ENCODE peak calls at places on chromosomes 16 and 17, in nine cellular contexts. E is lower lobe of right lung, G is suprapubic skin, U is foreskin keratinocyte, W is ovary, C is BE2C, Q is transverse colon, X is hepatocyte, D is left ventricle myocardium inferior. N is an unnamed sample.

GRCh38 chr16:22424161-22424937 is 49.9 kb upstream of the CDR2 start:
- DNase-seq in E (no peak), G (peak; percentile 86), U (no peak), W (peak; percentile 71), C (no peak), Q (peak; percentile 18), X (no peak), D (no peak), N (no peak)

GRCh38 chr16:78452030-78452429 is 352.6 kb downstream of the WWOX start:
- DNase-seq in E (no peak), G (no peak), U (no peak), W (no peak), C (no peak), Q (no peak), X (no peak), D (no peak), N (no peak)

GRCh38 chr17:78818932-78819331 is 21.7 kb downstream of the USP36 start:
- DNase-seq in E (no peak), G (no peak), U (no peak), W (no peak), C (no peak), Q (peak; percentile 32), X (no peak), D (no peak), N (peak; percentile 22)

GRCh38 chr17:77107506-77108433 is 33.0 kb upstream of the SEC14L1 start:
- DNase-seq in E (no peak), G (no peak), U (no peak), W (no peak), C (no peak), Q (peak; percentile 59), X (no peak), D (no peak), N (no peak)

GRCh38 chr16:59342669-59343068 is 608.6 kb upstream of the GOT2 start:
- DNase-seq in E (no peak), G (no peak), U (peak; percentile 35), W (no peak), C (no peak), Q (no peak), X (no peak), D (no peak), N (no peak)

GRCh38 chr16:77414752-77415231 is 20.0 kb downstream of the ADAMTS18 start:
- DNase-seq in E (no peak), G (no peak), U (peak; percentile 28), W (no peak), C (no peak), Q (no peak), X (no peak), D (no peak), N (no peak)

GRCh38 chr16:51326131-51326856 is 175.2 kb upstream of the SALL1 start:
- DNase-seq in E (no peak), G (no peak), U (peak; percentile 37), W (no peak), C (no peak), Q (no peak), X (peak; percentile 30), D (no peak), N (peak; percentile 78)

GRCh38 chr16:87264634-87265033 is 52.6 kb downstream of the C16orf95 start:
- DNase-seq in E (no peak), G (no peak), U (no peak), W (no peak), C (no peak), Q (no peak), X (no peak), D (no peak), N (no peak)

GRCh38 chr16:87188104-87188503 is 129.1 kb downstream of the C16orf95 start:
- DNase-seq in E (no peak), G (no peak), U (no peak), W (no peak), C (no peak), Q (no peak), X (no peak), D (no peak), N (no peak)

GRCh38 chr17:3575506-3575905 is 17.9 kb upstream of the TRPV3 start:
- DNase-seq in E (no peak), G (no peak), U (peak; percentile 98), W (no peak), C (no peak), Q (no peak), X (no peak), D (no peak), N (no peak)

GRCh38 chr16:29852654-29853053 is 10.4 kb downstream of the CDIPT start:
- DNase-seq in E (no peak), G (no peak), U (no peak), W (no peak), C (no peak), Q (no peak), X (no peak), D (no peak), N (peak; percentile 90)

GRCh38 chr16:4693956-4694663 is 748 bp downstream of the NUDT16L1 start:
- DNase-seq in E (peak; percentile 67), G (peak; percentile 80), U (no peak), W (peak; percentile 65), C (peak; percentile 60), Q (peak; percentile 56), X (peak; percentile 76), D (peak; percentile 49), N (peak; percentile 81)

GRCh38 chr16:73202176-73202729 is 154.3 kb upstream of the ZFHX3 start:
- DNase-seq in E (no peak), G (no peak), U (peak; percentile 16), W (no peak), C (no peak), Q (peak; percentile 79), X (peak; percentile 60), D (no peak), N (no peak)

DNA sequence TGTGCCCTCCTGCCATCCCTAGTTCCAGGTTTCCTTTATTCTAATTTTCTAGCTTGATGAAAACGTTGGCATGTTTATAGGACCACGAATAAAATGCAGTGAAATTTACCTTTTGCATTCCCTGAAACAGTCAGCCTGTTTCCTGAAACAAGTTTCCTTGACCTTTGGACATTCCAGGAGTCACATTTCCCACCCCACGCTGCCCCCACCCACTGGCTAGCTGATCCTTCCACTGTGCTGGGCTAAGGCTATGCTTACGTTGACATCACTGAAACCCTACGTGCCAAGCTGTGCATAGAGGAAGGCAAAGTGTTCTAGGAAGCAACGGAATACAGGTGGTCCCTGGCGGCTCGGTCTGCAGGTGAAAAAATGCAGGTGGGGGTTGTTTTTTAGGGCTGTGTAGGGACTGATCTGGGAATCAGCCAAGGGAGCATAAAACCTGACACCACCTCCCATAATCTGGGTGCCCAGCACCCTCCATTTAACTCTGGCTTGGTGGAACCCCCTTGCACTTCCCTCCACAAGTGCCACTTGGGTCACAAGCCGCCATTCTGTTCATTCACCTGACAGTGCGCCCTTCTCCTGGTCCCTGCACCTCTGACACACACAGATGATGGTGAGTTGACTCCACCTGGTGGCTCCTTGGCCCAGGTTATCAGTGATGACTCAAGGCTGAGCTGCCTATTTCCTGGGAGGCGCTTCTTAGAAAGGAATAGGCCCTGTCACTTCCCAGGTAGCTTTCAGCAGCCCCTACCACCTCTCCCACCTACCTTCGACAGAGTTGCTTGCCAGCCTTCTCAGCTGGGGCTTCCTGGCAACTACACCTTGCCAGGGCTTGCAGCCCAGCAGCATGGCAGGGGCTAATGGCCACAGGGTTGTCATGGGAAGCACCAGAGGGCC is 83.7 kb downstream of the N4BP1 start:
- DNase-seq in E (no peak), G (peak; percentile 50), U (peak; percentile 76), W (no peak), C (no peak), Q (peak; percentile 81), X (peak; percentile 84), D (no peak), N (no peak)
- TF ChIP-seq CTCF in E (no peak), G (no peak), U (peak; percentile 95), W (no peak), C (peak; percentile 30), Q (peak; percentile 42), X (peak; percentile 57), D (no peak), N (no peak)

DNA sequence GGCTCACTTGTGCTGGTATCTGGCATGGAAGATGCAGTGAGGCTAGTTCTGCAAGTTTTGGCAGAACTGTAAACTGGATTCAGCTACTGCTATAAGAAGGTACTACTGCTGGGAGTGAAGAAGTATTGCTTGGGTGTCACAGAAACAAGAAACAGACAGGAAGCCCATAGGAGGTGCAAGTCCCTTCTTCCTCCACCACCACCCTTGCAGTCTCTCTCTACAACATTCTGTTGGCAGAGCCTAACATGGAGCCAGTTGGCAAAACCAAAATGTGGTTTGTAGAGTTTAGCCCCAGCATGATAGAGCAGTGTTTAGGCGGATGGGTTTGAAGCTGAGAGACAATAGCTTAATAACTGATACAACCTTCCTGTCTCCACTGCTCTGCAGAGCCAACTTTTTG is 72.6 kb downstream of the NLK start:
- DNase-seq in E (no peak), G (no peak), U (no peak), W (no peak), C (no peak), Q (no peak), X (no peak), D (no peak), N (no peak)
- H3K4me1 ChIP-seq in E (peaks cover 14% of the 10 kb centered on the region), G (peaks cover 21% of the 10 kb centered on the region), U (peaks cover 10% of the 10 kb centered on the region), W (peaks cover 4% of the 10 kb centered on the region), C (no peaks in the 10 kb centered on the region), Q (peaks cover 7% of the 10 kb centered on the region), X (peaks cover 11% of the 10 kb centered on the region), D (peaks cover 58% of the 10 kb centered on the region), N (peaks cover 13% of the 10 kb centered on the region)

GRCh38 chr16:89912143-89912542 is 6.5 kb upstream of the MC1R start:
- DNase-seq in E (no peak), G (no peak), U (no peak), W (no peak), C (no peak), Q (no peak), X (no peak), D (no peak), N (no peak)

GRCh38 chr16:89911375-89911774 is 7.3 kb upstream of the MC1R start:
- DNase-seq in E (no peak), G (no peak), U (no peak), W (no peak), C (no peak), Q (no peak), X (no peak), D (no peak), N (no peak)

GRCh38 chr16:89910717-89911354 is 7.8 kb upstream of the MC1R start:
- DNase-seq in E (no peak), G (no peak), U (no peak), W (no peak), C (no peak), Q (no peak), X (no peak), D (no peak), N (no peak)

GRCh38 chr16:89908236-89908635 is 10.4 kb upstream of the MC1R start:
- DNase-seq in E (no peak), G (no peak), U (no peak), W (no peak), C (no peak), Q (no peak), X (no peak), D (no peak), N (no peak)

GRCh38 chr16:89909777-89910716 is 8.6 kb upstream of the MC1R start:
- DNase-seq in E (peak; percentile 85), G (peak; percentile 89), U (peak; percentile 47), W (peak; percentile 71), C (peak; percentile 92), Q (peak; percentile 79), X (peak; percentile 84), D (peak; percentile 82), N (peak; percentile 75)
- TF ChIP-seq CTCF in E (peak; percentile 91), G (peak; percentile 68), U (peak; percentile 94), W (peak; percentile 62), C (peak; percentile 94), Q (peak; percentile 89), X (peak; percentile 70), D (peak; percentile 92), N (peak; percentile 88)

DNA sequence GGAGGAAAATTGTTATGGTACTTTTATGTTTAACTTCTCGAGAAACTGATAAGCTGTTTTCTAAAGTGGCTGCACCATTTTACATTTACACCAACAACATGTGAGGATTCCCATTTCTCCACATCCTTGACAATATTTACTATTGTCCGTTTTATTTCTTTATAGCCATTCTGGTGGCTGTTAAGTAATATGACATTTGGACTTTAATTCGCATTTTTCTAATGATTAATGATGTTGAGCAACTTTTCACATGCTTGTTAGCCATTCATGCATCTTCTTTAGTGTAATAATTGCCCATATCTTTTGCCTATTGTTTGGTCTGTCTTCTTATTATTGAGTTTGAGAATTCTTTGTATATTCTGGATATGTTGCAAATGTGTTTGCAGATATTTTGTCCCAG is 114.2 kb downstream of the DNAH9 start:
- DNase-seq in E (no peak), G (no peak), U (no peak), W (no peak), C (no peak), Q (no peak), X (no peak), D (no peak), N (no peak)
- H3K4me1 ChIP-seq in E (no peaks in the 10 kb centered on the region), G (no peaks in the 10 kb centered on the region), U (no peaks in the 10 kb centered on the region), W (no peaks in the 10 kb centered on the region), C (no peaks in the 10 kb centered on the region), Q (no peaks in the 10 kb centered on the region), X (no peaks in the 10 kb centered on the region), D (no peaks in the 10 kb centered on the region), N (no peaks in the 10 kb centered on the region)